ENCODE peak calls at places on chromosomes 13 and 19, in eight cellular contexts. One of them, this sample, is unnamed.

GRCh38 chr13:74306496-74306895 is 172.3 kb upstream of the KLF12 start:
- DNase-seq in fibroblast of lung: peak
- DNase-seq in PC-3: peak
- DNase-seq in foreskin fibroblast: no peak
- DNase-seq in astrocyte of the spinal cord: peak
- DNase-seq in dorsolateral prefrontal cortex: no peak
- DNase-seq in lower leg skin: no peak
- DNase-seq in fibroblast of villous mesenchyme: peak
- DNase-seq in this sample: peak

GRCh38 chr19:41958367-41959055 is 610 bp downstream of the RABAC1 start:
- DNase-seq in fibroblast of lung: peak
- DNase-seq in PC-3: peak
- DNase-seq in foreskin fibroblast: peak
- DNase-seq in astrocyte of the spinal cord: peak
- DNase-seq in dorsolateral prefrontal cortex: peak
- DNase-seq in lower leg skin: peak
- DNase-seq in fibroblast of villous mesenchyme: peak
- DNase-seq in this sample: peak

GRCh38 chr13:110525328-110526319 is 35.9 kb downstream of the RAB20 start:
- DNase-seq in fibroblast of lung: no peak
- DNase-seq in PC-3: no peak
- DNase-seq in foreskin fibroblast: no peak
- DNase-seq in astrocyte of the spinal cord: no peak
- DNase-seq in dorsolateral prefrontal cortex: no peak
- DNase-seq in lower leg skin: no peak
- DNase-seq in fibroblast of villous mesenchyme: no peak
- DNase-seq in this sample: no peak

GRCh38 chr19:2164020-2164988 is 571 bp downstream of the DOT1L start:
- DNase-seq in fibroblast of lung: no peak
- DNase-seq in PC-3: no peak
- DNase-seq in foreskin fibroblast: no peak
- DNase-seq in astrocyte of the spinal cord: no peak
- DNase-seq in dorsolateral prefrontal cortex: no peak
- DNase-seq in lower leg skin: no peak
- DNase-seq in fibroblast of villous mesenchyme: peak
- DNase-seq in this sample: no peak

GRCh38 chr19:54905908-54906511 is at the start of gene NCR1:
- DNase-seq in fibroblast of lung: no peak
- DNase-seq in PC-3: no peak
- DNase-seq in foreskin fibroblast: no peak
- DNase-seq in astrocyte of the spinal cord: no peak
- DNase-seq in dorsolateral prefrontal cortex: no peak
- DNase-seq in lower leg skin: no peak
- DNase-seq in fibroblast of villous mesenchyme: no peak
- DNase-seq in this sample: no peak

GRCh38 chr13:60411464-60411863 is 14.4 kb downstream of the TDRD3 start:
- DNase-seq in fibroblast of lung: no peak
- DNase-seq in PC-3: no peak
- DNase-seq in foreskin fibroblast: no peak
- DNase-seq in astrocyte of the spinal cord: no peak
- DNase-seq in dorsolateral prefrontal cortex: no peak
- DNase-seq in lower leg skin: no peak
- DNase-seq in fibroblast of villous mesenchyme: no peak
- DNase-seq in this sample: no peak

GRCh38 chr13:35349673-35350278 is 126.7 kb downstream of the MAB21L1 start:
- DNase-seq in fibroblast of lung: peak
- DNase-seq in PC-3: peak
- DNase-seq in foreskin fibroblast: peak
- DNase-seq in astrocyte of the spinal cord: peak
- DNase-seq in dorsolateral prefrontal cortex: no peak
- DNase-seq in lower leg skin: no peak
- DNase-seq in fibroblast of villous mesenchyme: peak
- DNase-seq in this sample: no peak

GRCh38 chr13:106919093-106919492 is 351.2 kb upstream of the ARGLU1 start:
- DNase-seq in fibroblast of lung: no peak
- DNase-seq in PC-3: no peak
- DNase-seq in foreskin fibroblast: no peak
- DNase-seq in astrocyte of the spinal cord: peak
- DNase-seq in dorsolateral prefrontal cortex: no peak
- DNase-seq in lower leg skin: no peak
- DNase-seq in fibroblast of villous mesenchyme: no peak
- DNase-seq in this sample: peak

GRCh38 chr13:23367907-23368306 is 65.6 kb downstream of the SACS start:
- DNase-seq in fibroblast of lung: no peak
- DNase-seq in PC-3: no peak
- DNase-seq in foreskin fibroblast: no peak
- DNase-seq in astrocyte of the spinal cord: no peak
- DNase-seq in dorsolateral prefrontal cortex: no peak
- DNase-seq in lower leg skin: no peak
- DNase-seq in fibroblast of villous mesenchyme: no peak
- DNase-seq in this sample: no peak

GRCh38 chr13:101449971-101450748 is 2.3 kb upstream of the ITGBL1 start:
- DNase-seq in fibroblast of lung: peak
- DNase-seq in PC-3: peak
- DNase-seq in foreskin fibroblast: peak
- DNase-seq in astrocyte of the spinal cord: peak
- DNase-seq in dorsolateral prefrontal cortex: no peak
- DNase-seq in lower leg skin: no peak
- DNase-seq in fibroblast of villous mesenchyme: peak
- DNase-seq in this sample: peak

GRCh38 chr13:98890186-98890585 is 87.7 kb downstream of the DOCK9 start:
- DNase-seq in fibroblast of lung: peak
- DNase-seq in PC-3: peak
- DNase-seq in foreskin fibroblast: peak
- DNase-seq in astrocyte of the spinal cord: peak
- DNase-seq in dorsolateral prefrontal cortex: peak
- DNase-seq in lower leg skin: peak
- DNase-seq in fibroblast of villous mesenchyme: peak
- DNase-seq in this sample: peak

GRCh38 chr19:16070366-16070990 is 5.8 kb upstream of the TPM4 start:
- DNase-seq in fibroblast of lung: no peak
- DNase-seq in PC-3: peak
- DNase-seq in foreskin fibroblast: no peak
- DNase-seq in astrocyte of the spinal cord: no peak
- DNase-seq in dorsolateral prefrontal cortex: no peak
- DNase-seq in lower leg skin: peak
- DNase-seq in fibroblast of villous mesenchyme: no peak
- DNase-seq in this sample: no peak

GRCh38 chr13:78601124-78601885 is 2.0 kb downstream of the POU4F1 start:
- DNase-seq in fibroblast of lung: peak
- DNase-seq in PC-3: no peak
- DNase-seq in foreskin fibroblast: peak
- DNase-seq in astrocyte of the spinal cord: no peak
- DNase-seq in dorsolateral prefrontal cortex: no peak
- DNase-seq in lower leg skin: no peak
- DNase-seq in fibroblast of villous mesenchyme: peak
- DNase-seq in this sample: peak

GRCh38 chr13:101785858-101786257 is 333.4 kb downstream of the ITGBL1 start:
- DNase-seq in fibroblast of lung: peak
- DNase-seq in PC-3: peak
- DNase-seq in foreskin fibroblast: peak
- DNase-seq in astrocyte of the spinal cord: peak
- DNase-seq in dorsolateral prefrontal cortex: no peak
- DNase-seq in lower leg skin: no peak
- DNase-seq in fibroblast of villous mesenchyme: peak
- DNase-seq in this sample: peak

GRCh38 chr19:40508739-40509260 is 42.0 kb downstream of the SPTBN4 start:
- DNase-seq in fibroblast of lung: no peak
- DNase-seq in PC-3: no peak
- DNase-seq in foreskin fibroblast: no peak
- DNase-seq in astrocyte of the spinal cord: no peak
- DNase-seq in dorsolateral prefrontal cortex: no peak
- DNase-seq in lower leg skin: no peak
- DNase-seq in fibroblast of villous mesenchyme: no peak
- DNase-seq in this sample: no peak

GRCh38 chr19:42156571-42156970 is 24.3 kb upstream of the POU2F2 start:
- DNase-seq in fibroblast of lung: no peak
- DNase-seq in PC-3: no peak
- DNase-seq in foreskin fibroblast: no peak
- DNase-seq in astrocyte of the spinal cord: no peak
- DNase-seq in dorsolateral prefrontal cortex: no peak
- DNase-seq in lower leg skin: no peak
- DNase-seq in fibroblast of villous mesenchyme: no peak
- DNase-seq in this sample: no peak

GRCh38 chr19:5211217-5211822 is 129.3 kb downstream of the PTPRS start:
- DNase-seq in fibroblast of lung: no peak
- DNase-seq in PC-3: no peak
- DNase-seq in foreskin fibroblast: no peak
- DNase-seq in astrocyte of the spinal cord: no peak
- DNase-seq in dorsolateral prefrontal cortex: no peak
- DNase-seq in lower leg skin: no peak
- DNase-seq in fibroblast of villous mesenchyme: no peak
- DNase-seq in this sample: no peak

GRCh38 chr13:26658491-26658890 is 101.0 kb downstream of the WASF3 start:
- DNase-seq in fibroblast of lung: no peak
- DNase-seq in PC-3: no peak
- DNase-seq in foreskin fibroblast: peak
- DNase-seq in astrocyte of the spinal cord: no peak
- DNase-seq in dorsolateral prefrontal cortex: no peak
- DNase-seq in lower leg skin: no peak
- DNase-seq in fibroblast of villous mesenchyme: no peak
- DNase-seq in this sample: no peak

GRCh38 chr19:919157-920050 is 2.3 kb downstream of the KISS1R start:
- DNase-seq in fibroblast of lung: no peak
- DNase-seq in PC-3: peak
- DNase-seq in foreskin fibroblast: no peak
- DNase-seq in astrocyte of the spinal cord: no peak
- DNase-seq in dorsolateral prefrontal cortex: no peak
- DNase-seq in lower leg skin: no peak
- DNase-seq in fibroblast of villous mesenchyme: no peak
- DNase-seq in this sample: no peak

GRCh38 chr19:917323-918151 is at the start of gene KISS1R:
- DNase-seq in fibroblast of lung: no peak
- DNase-seq in PC-3: peak
- DNase-seq in foreskin fibroblast: no peak
- DNase-seq in astrocyte of the spinal cord: no peak
- DNase-seq in dorsolateral prefrontal cortex: no peak
- DNase-seq in lower leg skin: no peak
- DNase-seq in fibroblast of villous mesenchyme: no peak
- DNase-seq in this sample: no peak

GRCh38 chr19:918481-919156 is 1.5 kb downstream of the KISS1R start:
- DNase-seq in fibroblast of lung: no peak
- DNase-seq in PC-3: peak
- DNase-seq in foreskin fibroblast: no peak
- DNase-seq in astrocyte of the spinal cord: no peak
- DNase-seq in dorsolateral prefrontal cortex: no peak
- DNase-seq in lower leg skin: no peak
- DNase-seq in fibroblast of villous mesenchyme: no peak
- DNase-seq in this sample: no peak

GRCh38 chr19:916645-917322 is 349 bp upstream of the KISS1R start:
- DNase-seq in fibroblast of lung: no peak
- DNase-seq in PC-3: no peak
- DNase-seq in foreskin fibroblast: no peak
- DNase-seq in astrocyte of the spinal cord: no peak
- DNase-seq in dorsolateral prefrontal cortex: no peak
- DNase-seq in lower leg skin: no peak
- DNase-seq in fibroblast of villous mesenchyme: no peak
- DNase-seq in this sample: no peak

DNA sequence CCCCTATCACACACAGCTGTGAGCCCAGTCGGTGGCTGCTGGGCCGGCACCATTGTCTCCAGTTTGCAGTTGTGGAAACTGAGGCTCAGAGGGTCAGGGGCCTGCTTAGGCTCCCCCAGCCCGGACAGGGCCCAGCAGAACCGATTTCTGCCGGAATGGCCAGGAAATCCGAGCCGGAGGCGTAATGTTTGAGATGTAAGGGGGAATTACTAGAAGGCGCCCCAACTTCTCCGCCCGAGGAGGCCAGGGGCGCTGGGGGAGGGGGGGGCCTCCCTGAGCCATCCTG is 962 bp downstream of the KISS1R start:
- DNase-seq in fibroblast of lung: no peak
- DNase-seq in PC-3: no peak
- DNase-seq in foreskin fibroblast: no peak
- DNase-seq in astrocyte of the spinal cord: no peak
- DNase-seq in dorsolateral prefrontal cortex: no peak
- DNase-seq in lower leg skin: no peak
- DNase-seq in fibroblast of villous mesenchyme: no peak
- DNase-seq in this sample: no peak
- H3K4me3 ChIP-seq in fibroblast of lung: no peak
- H3K4me3 ChIP-seq in PC-3: peak
- H3K4me3 ChIP-seq in foreskin fibroblast: no peak
- H3K4me3 ChIP-seq in astrocyte of the spinal cord: no peak
- H3K4me3 ChIP-seq in dorsolateral prefrontal cortex: peak
- H3K4me3 ChIP-seq in lower leg skin: no peak
- H3K4me3 ChIP-seq in fibroblast of villous mesenchyme: no peak
- H3K4me3 ChIP-seq in this sample: no peak

GRCh38 chr19:8609210-8610040 is 1.1 kb downstream of the ADAMTS10 start:
- DNase-seq in fibroblast of lung: peak
- DNase-seq in PC-3: no peak
- DNase-seq in foreskin fibroblast: peak
- DNase-seq in astrocyte of the spinal cord: peak
- DNase-seq in dorsolateral prefrontal cortex: no peak
- DNase-seq in lower leg skin: no peak
- DNase-seq in fibroblast of villous mesenchyme: peak
- DNase-seq in this sample: peak
- TF ChIP-seq CTCF in fibroblast of lung: peak
- TF ChIP-seq CTCF in PC-3: no peak
- TF ChIP-seq CTCF in foreskin fibroblast: peak
- TF ChIP-seq CTCF in astrocyte of the spinal cord: peak
- TF ChIP-seq CTCF in dorsolateral prefrontal cortex: no peak
- TF ChIP-seq CTCF in lower leg skin: peak
- TF ChIP-seq CTCF in fibroblast of villous mesenchyme: peak
- TF ChIP-seq CTCF in this sample: no peak

DNA sequence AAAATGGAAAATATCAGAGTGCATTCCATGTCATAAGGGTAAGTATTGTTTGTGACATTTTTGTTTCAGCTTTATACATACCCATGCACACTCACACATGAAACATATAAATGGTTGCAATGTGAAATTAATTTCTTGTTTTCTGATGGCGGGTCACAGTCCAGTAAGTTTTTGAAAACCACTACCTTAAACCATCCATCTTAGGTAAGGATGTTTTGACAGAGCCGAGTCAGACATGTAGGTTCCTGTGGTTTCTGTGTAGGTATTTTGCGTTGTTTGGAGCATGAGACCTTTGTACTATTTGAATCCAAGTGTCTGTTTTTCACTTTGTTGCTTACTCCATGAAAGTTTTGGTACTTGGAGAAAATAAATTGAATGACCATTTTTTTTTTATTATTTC is 121.7 kb downstream of the B3GLCT start:
- DNase-seq in fibroblast of lung: no peak
- DNase-seq in PC-3: no peak
- DNase-seq in foreskin fibroblast: no peak
- DNase-seq in astrocyte of the spinal cord: no peak
- DNase-seq in dorsolateral prefrontal cortex: no peak
- DNase-seq in lower leg skin: no peak
- DNase-seq in fibroblast of villous mesenchyme: no peak
- DNase-seq in this sample: no peak
- H3K4me3 ChIP-seq in fibroblast of lung: no peak
- H3K4me3 ChIP-seq in PC-3: no peak
- H3K4me3 ChIP-seq in foreskin fibroblast: no peak
- H3K4me3 ChIP-seq in astrocyte of the spinal cord: no peak
- H3K4me3 ChIP-seq in dorsolateral prefrontal cortex: no peak
- H3K4me3 ChIP-seq in lower leg skin: no peak
- H3K4me3 ChIP-seq in fibroblast of villous mesenchyme: no peak
- H3K4me3 ChIP-seq in this sample: no peak

DNA sequence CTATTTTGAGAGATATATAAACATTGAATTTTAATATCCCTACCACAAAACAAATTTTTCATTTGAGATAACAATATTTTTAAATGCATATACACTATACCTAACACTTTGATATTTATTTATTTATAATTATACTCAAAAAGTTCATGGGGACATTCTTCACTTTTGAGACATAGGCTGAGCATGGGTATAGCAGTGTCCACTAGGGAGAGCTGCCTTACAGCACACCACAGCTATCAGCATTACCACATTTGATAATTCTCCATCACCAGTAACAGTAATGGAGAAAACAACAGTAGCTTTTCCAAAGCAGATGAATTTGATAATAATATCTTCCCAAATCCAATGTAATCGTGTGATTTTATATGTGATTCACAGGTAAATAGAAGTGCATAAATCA is 626.1 kb downstream of the DACH1 start:
- DNase-seq in fibroblast of lung: peak
- DNase-seq in PC-3: peak
- DNase-seq in foreskin fibroblast: no peak
- DNase-seq in astrocyte of the spinal cord: peak
- DNase-seq in dorsolateral prefrontal cortex: no peak
- DNase-seq in lower leg skin: no peak
- DNase-seq in fibroblast of villous mesenchyme: peak
- DNase-seq in this sample: peak
- TF ChIP-seq CTCF in fibroblast of lung: peak
- TF ChIP-seq CTCF in PC-3: peak
- TF ChIP-seq CTCF in foreskin fibroblast: peak
- TF ChIP-seq CTCF in astrocyte of the spinal cord: peak
- TF ChIP-seq CTCF in dorsolateral prefrontal cortex: peak
- TF ChIP-seq CTCF in lower leg skin: no peak
- TF ChIP-seq CTCF in fibroblast of villous mesenchyme: peak
- TF ChIP-seq CTCF in this sample: peak

This sample was measured in cardiac fibroblast.